ENCODE peak calls at places on chromosome 11, in five cellular contexts. One of them, this sample, is unnamed.

GRCh38 chr11:87265132-87265531 is 227.4 kb downstream of the TMEM135 start:
- DNase-seq in breast epithelium: no peak
- DNase-seq in K562: no peak
- DNase-seq in transverse colon: no peak
- DNase-seq in HCT116: no peak
- DNase-seq in this sample: no peak

GRCh38 chr11:102191832-102192231 is 81.6 kb downstream of the YAP1 start:
- DNase-seq in HCT116: no peak
- DNase-seq in breast epithelium: no peak
- DNase-seq in transverse colon: no peak
- DNase-seq in K562: no peak
- DNase-seq in this sample: no peak

GRCh38 chr11:90254065-90254464 is 31.2 kb upstream of the CHORDC1 start:
- DNase-seq in HCT116: no peak
- DNase-seq in transverse colon: no peak
- DNase-seq in breast epithelium: no peak
- DNase-seq in K562: no peak
- DNase-seq in this sample: no peak

GRCh38 chr11:44190883-44191230 is 95.4 kb downstream of the EXT2 start:
- DNase-seq in transverse colon: no peak
- DNase-seq in breast epithelium: no peak
- DNase-seq in HCT116: no peak
- DNase-seq in K562: no peak
- DNase-seq in this sample: no peak

GRCh38 chr11:8808226-8808585 is 102.8 kb upstream of the AKIP1 start:
- DNase-seq in transverse colon: no peak
- DNase-seq in HCT116: no peak
- DNase-seq in breast epithelium: no peak
- DNase-seq in K562: no peak
- DNase-seq in this sample: no peak

GRCh38 chr11:108592591-108593213 is 866 bp downstream of the EXPH5 start:
- DNase-seq in transverse colon: peak; percentile 48
- DNase-seq in K562: peak; percentile 62
- DNase-seq in breast epithelium: no peak
- DNase-seq in HCT116: no peak
- DNase-seq in this sample: peak; percentile 37

GRCh38 chr11:64342869-64343739 is 3.1 kb downstream of the CCDC88B start:
- DNase-seq in HCT116: no peak
- DNase-seq in breast epithelium: no peak
- DNase-seq in K562: peak; percentile 82
- DNase-seq in transverse colon: no peak
- DNase-seq in this sample: no peak

GRCh38 chr11:8801121-8801520 is 109.9 kb upstream of the AKIP1 start:
- DNase-seq in K562: no peak
- DNase-seq in transverse colon: no peak
- DNase-seq in HCT116: no peak
- DNase-seq in breast epithelium: no peak
- DNase-seq in this sample: no peak

GRCh38 chr11:115078461-115079438 is 400.4 kb downstream of the NXPE2 start:
- DNase-seq in K562: no peak
- DNase-seq in breast epithelium: no peak
- DNase-seq in transverse colon: no peak
- DNase-seq in HCT116: no peak
- DNase-seq in this sample: no peak

GRCh38 chr11:126808851-126809250 is 191.7 kb downstream of the KIRREL3 start:
- DNase-seq in HCT116: no peak
- DNase-seq in K562: no peak
- DNase-seq in transverse colon: no peak
- DNase-seq in breast epithelium: no peak
- DNase-seq in this sample: no peak

DNA sequence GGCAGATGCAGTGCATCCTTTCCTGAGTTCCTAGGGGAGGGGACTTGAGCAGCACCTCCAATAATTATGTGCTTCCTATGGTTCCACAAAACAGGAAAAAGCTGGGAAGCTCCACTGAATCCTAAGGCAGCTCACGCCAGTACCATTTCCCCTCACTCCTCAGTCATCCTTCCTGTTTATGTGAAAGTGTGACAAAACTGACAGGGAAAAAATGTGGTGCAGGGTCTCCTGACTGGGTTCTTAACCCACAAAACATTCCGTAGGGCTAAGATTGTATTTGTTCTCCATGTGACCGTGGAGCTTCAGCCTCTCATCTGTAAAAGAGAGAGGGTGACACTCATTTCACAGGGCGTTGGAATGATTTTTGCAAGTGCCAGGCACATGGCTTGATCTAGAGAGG is 12.2 kb upstream of the LYVE1 start:
- DNase-seq in breast epithelium: no peak
- DNase-seq in HCT116: no peak
- DNase-seq in transverse colon: no peak
- DNase-seq in K562: no peak
- DNase-seq in this sample: no peak
- TF ChIP-seq POLR2AphosphoS5 in breast epithelium: no peak
- TF ChIP-seq POLR2AphosphoS5 in HCT116: no peak
- TF ChIP-seq POLR2AphosphoS5 in transverse colon: no peak
- TF ChIP-seq POLR2AphosphoS5 in K562: no peak
- TF ChIP-seq POLR2AphosphoS5 in this sample: no peak

GRCh38 chr11:83054001-83054400 is 17.7 kb downstream of the RAB30 start:
- DNase-seq in K562: no peak
- DNase-seq in transverse colon: no peak
- DNase-seq in HCT116: no peak
- DNase-seq in breast epithelium: no peak
- DNase-seq in this sample: no peak
- H3K4me1 ChIP-seq in K562: peaks cover 4% of the 10 kb centered on the region
- H3K4me1 ChIP-seq in transverse colon: peaks cover 13% of the 10 kb centered on the region
- H3K4me1 ChIP-seq in HCT116: peaks cover 5% of the 10 kb centered on the region
- H3K4me1 ChIP-seq in breast epithelium: peaks cover 4% of the 10 kb centered on the region
- H3K4me1 ChIP-seq in this sample: peaks cover 58% of the 10 kb centered on the region

DNA sequence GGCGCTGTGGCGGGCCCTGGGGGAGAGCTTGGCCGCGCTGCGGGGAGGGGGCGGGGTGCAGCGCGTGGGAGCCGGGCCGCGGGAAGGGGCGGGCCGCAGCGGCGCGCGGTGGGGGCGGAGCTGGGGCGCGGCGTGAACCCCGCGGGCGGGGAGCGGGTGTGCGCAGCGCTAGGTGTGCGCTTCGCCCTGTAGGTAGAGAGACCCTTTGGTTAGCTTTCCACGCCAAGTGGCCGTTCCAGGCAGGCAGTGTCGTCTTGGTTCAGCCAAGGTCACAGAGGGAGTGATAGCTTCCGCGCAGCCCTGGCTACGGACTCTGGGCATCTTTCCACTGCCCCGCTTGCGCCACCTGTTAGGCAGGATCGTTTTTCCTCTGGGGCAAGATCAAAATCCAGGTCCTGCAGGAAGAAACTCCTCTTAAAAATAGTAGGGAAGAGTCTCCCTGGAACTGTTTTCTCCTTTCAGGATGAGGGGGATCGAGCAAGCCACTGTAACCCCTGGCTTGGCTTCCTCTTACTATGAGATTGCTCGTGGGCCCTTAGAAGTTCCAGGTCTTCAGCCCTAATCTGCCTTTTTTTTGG is 434 bp downstream of the BANF1 start:
- DNase-seq in breast epithelium: peak; percentile 71
- DNase-seq in HCT116: no peak
- DNase-seq in transverse colon: peak; percentile 68
- DNase-seq in K562: peak; percentile 93
- DNase-seq in this sample: peak; percentile 70
- TF ChIP-seq POLR2AphosphoS5 in breast epithelium: no peak
- TF ChIP-seq POLR2AphosphoS5 in HCT116: peak; percentile 67
- TF ChIP-seq POLR2AphosphoS5 in transverse colon: peak; percentile 7
- TF ChIP-seq POLR2AphosphoS5 in K562: no peak
- TF ChIP-seq POLR2AphosphoS5 in this sample: peak; percentile 30

GRCh38 chr11:128720522-128720985 is 26.7 kb downstream of the FLI1 start:
- DNase-seq in breast epithelium: no peak
- DNase-seq in HCT116: no peak
- DNase-seq in K562: no peak
- DNase-seq in transverse colon: peak; percentile 67
- DNase-seq in this sample: peak; percentile 42
- H3K4me1 ChIP-seq in breast epithelium: no peaks in the 10 kb centered on the region
- H3K4me1 ChIP-seq in HCT116: no peaks in the 10 kb centered on the region
- H3K4me1 ChIP-seq in K562: no peaks in the 10 kb centered on the region
- H3K4me1 ChIP-seq in transverse colon: peaks cover 21% of the 10 kb centered on the region
- H3K4me1 ChIP-seq in this sample: peaks cover 88% of the 10 kb centered on the region

GRCh38 chr11:119432484-119433368 is 9.8 kb upstream of the THY1 start:
- DNase-seq in transverse colon: no peak
- DNase-seq in HCT116: no peak
- DNase-seq in K562: no peak
- DNase-seq in breast epithelium: no peak
- DNase-seq in this sample: no peak
- TF ChIP-seq POLR2AphosphoS5 in transverse colon: no peak
- TF ChIP-seq POLR2AphosphoS5 in HCT116: no peak
- TF ChIP-seq POLR2AphosphoS5 in K562: no peak
- TF ChIP-seq POLR2AphosphoS5 in breast epithelium: no peak
- TF ChIP-seq POLR2AphosphoS5 in this sample: no peak

DNA sequence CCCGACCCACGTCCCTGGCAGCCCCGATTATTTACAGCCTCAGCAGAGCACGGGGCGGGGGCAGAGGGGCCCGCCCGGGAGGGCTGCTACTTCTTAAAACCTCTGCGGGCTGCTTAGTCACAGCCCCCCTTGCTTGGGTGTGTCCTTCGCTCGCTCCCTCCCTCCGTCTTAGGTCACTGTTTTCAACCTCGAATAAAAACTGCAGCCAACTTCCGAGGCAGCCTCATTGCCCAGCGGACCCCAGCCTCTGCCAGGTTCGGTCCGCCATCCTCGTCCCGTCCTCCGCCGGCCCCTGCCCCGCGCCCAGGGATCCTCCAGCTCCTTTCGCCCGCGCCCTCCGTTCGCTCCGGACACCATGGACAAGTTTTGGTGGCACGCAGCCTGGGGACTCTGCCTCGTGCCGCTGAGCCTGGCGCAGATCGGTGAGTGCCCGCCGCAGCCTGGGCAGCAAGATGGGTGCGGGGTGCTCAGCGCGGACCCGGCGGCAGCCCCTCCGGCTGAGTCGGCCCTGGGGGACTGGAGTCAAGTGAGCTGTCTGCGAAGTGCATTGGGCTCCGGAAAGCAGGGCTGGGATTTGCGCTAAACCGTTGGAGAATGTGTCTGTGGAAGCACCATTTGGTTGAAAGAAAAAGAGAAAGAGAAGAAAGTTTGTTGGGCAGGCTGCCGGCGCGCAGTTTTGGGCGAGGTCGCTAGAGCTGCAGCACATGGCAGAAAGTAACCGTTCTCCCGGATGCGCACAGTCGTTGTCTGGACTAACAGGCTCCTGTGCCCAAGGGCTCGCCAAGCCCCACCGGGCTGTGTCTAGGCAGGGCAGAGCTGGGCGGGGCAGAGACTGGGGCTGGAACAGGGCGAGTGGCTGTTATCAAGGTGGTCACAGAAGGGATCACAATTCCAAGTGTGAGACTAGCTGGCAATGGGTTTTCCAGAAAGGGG is at the start of gene CD44:
- DNase-seq in HCT116: peak; percentile 73
- DNase-seq in transverse colon: peak; percentile 86
- DNase-seq in K562: peak; percentile 24
- DNase-seq in breast epithelium: peak; percentile 79
- DNase-seq in this sample: peak; percentile 66
- H3K4me1 ChIP-seq in HCT116: peaks cover 51% of the 10 kb centered on the region
- H3K4me1 ChIP-seq in transverse colon: peaks cover 36% of the 10 kb centered on the region
- H3K4me1 ChIP-seq in K562: no peaks in the 10 kb centered on the region
- H3K4me1 ChIP-seq in breast epithelium: no peaks in the 10 kb centered on the region
- H3K4me1 ChIP-seq in this sample: peaks cover 50% of the 10 kb centered on the region

GRCh38 chr11:14974021-14974698 is 2.0 kb upstream of the CALCA start:
- DNase-seq in transverse colon: no peak
- DNase-seq in HCT116: no peak
- DNase-seq in K562: no peak
- DNase-seq in breast epithelium: no peak
- DNase-seq in this sample: no peak
- TF ChIP-seq POLR2AphosphoS5 in transverse colon: no peak
- TF ChIP-seq POLR2AphosphoS5 in HCT116: no peak
- TF ChIP-seq POLR2AphosphoS5 in K562: no peak
- TF ChIP-seq POLR2AphosphoS5 in breast epithelium: no peak
- TF ChIP-seq POLR2AphosphoS5 in this sample: no peak

GRCh38 chr11:117842131-117842941 is 17.8 kb upstream of the FXYD2 start:
- DNase-seq in HCT116: no peak
- DNase-seq in K562: no peak
- DNase-seq in breast epithelium: no peak
- DNase-seq in transverse colon: no peak
- DNase-seq in this sample: peak; percentile 24

GRCh38 chr11:117839936-117840813 is 15.6 kb upstream of the FXYD2 start:
- DNase-seq in breast epithelium: no peak
- DNase-seq in K562: no peak
- DNase-seq in HCT116: no peak
- DNase-seq in transverse colon: peak; percentile 0
- DNase-seq in this sample: peak; percentile 10

GRCh38 chr11:117839234-117839882 is 14.8 kb upstream of the FXYD2 start:
- DNase-seq in HCT116: no peak
- DNase-seq in K562: no peak
- DNase-seq in breast epithelium: no peak
- DNase-seq in transverse colon: peak; percentile 3
- DNase-seq in this sample: peak; percentile 13

GRCh38 chr11:117840881-117841581 is 16.5 kb upstream of the FXYD2 start:
- DNase-seq in K562: no peak
- DNase-seq in breast epithelium: no peak
- DNase-seq in HCT116: no peak
- DNase-seq in transverse colon: peak; percentile 4
- DNase-seq in this sample: peak; percentile 16

GRCh38 chr11:117841582-117842031 is 17.1 kb upstream of the FXYD2 start:
- DNase-seq in transverse colon: no peak
- DNase-seq in breast epithelium: no peak
- DNase-seq in K562: no peak
- DNase-seq in HCT116: no peak
- DNase-seq in this sample: peak; percentile 11
- H3K4me1 ChIP-seq in transverse colon: no peaks in the 10 kb centered on the region
- H3K4me1 ChIP-seq in breast epithelium: no peaks in the 10 kb centered on the region
- H3K4me1 ChIP-seq in K562: no peaks in the 10 kb centered on the region
- H3K4me1 ChIP-seq in HCT116: no peaks in the 10 kb centered on the region
- H3K4me1 ChIP-seq in this sample: peaks cover 14% of the 10 kb centered on the region

GRCh38 chr11:130404727-130405126 is 23.7 kb downstream of the ADAMTS8 start:
- DNase-seq in breast epithelium: no peak
- DNase-seq in K562: no peak
- DNase-seq in HCT116: no peak
- DNase-seq in transverse colon: no peak
- DNase-seq in this sample: no peak

GRCh38 chr11:130407978-130408377 is 20.4 kb downstream of the ADAMTS8 start:
- DNase-seq in transverse colon: peak; percentile 47
- DNase-seq in HCT116: peak; percentile 21
- DNase-seq in breast epithelium: no peak
- DNase-seq in K562: no peak
- DNase-seq in this sample: no peak

GRCh38 chr11:130403301-130403804 is 25.1 kb downstream of the ADAMTS8 start:
- DNase-seq in K562: no peak
- DNase-seq in breast epithelium: no peak
- DNase-seq in transverse colon: peak; percentile 44
- DNase-seq in HCT116: no peak
- DNase-seq in this sample: no peak

GRCh38 chr11:130403967-130404366 is 24.4 kb downstream of the ADAMTS8 start:
- DNase-seq in K562: no peak
- DNase-seq in breast epithelium: no peak
- DNase-seq in transverse colon: no peak
- DNase-seq in HCT116: no peak
- DNase-seq in this sample: no peak

DNA sequence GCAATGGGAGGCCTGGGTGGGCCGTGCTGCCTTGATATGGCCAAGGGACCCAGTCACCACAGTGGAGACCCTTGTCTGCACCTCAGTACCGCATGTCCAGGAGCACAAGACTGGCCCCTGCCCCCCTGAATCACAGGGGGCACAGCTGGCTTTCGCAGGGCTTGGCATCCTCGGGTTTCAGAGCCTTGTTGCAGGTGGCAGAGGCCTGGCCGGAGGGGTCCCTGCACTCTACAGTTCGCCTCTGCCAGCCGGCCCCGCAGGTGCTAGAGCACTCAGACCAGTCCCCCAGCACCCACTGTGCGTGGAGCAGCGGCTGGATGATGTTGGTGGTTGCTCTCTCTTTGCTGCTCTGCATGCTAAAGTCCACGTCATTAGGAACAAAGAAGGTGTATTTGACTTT is 23.0 kb downstream of the ADAMTS8 start:
- DNase-seq in transverse colon: no peak
- DNase-seq in K562: no peak
- DNase-seq in breast epithelium: no peak
- DNase-seq in HCT116: no peak
- DNase-seq in this sample: no peak
- TF ChIP-seq POLR2AphosphoS5 in transverse colon: no peak
- TF ChIP-seq POLR2AphosphoS5 in K562: no peak
- TF ChIP-seq POLR2AphosphoS5 in breast epithelium: no peak
- TF ChIP-seq POLR2AphosphoS5 in HCT116: no peak
- TF ChIP-seq POLR2AphosphoS5 in this sample: no peak

This sample was measured in stomach.